ENCODE peak calls at places on chromosomes 13 and 19, in seven cellular contexts. R is BJ, O is IMR-90, N is AG10803, Q is cardiac fibroblast, S is colonic mucosa, U is neural progenitor cell. B is an unnamed sample.

GRCh38 chr13:111341886-111342285 is 21.4 kb downstream of the TEX29 start:
- DNase-seq in R (no peak), O (no peak), N (no peak), Q (no peak), S (no peak), U (no peak), B (no peak)

GRCh38 chr13:68047889-68048288 is 817.8 kb upstream of the PCDH9 start:
- DNase-seq in R (no peak), O (no peak), N (no peak), Q (no peak), S (no peak), U (peak), B (no peak)

GRCh38 chr19:2578391-2578826 is 102.5 kb downstream of the GADD45B start:
- DNase-seq in R (no peak), O (peak), N (peak), Q (peak), S (peak), U (peak), B (no peak)

GRCh38 chr13:80921971-80922370 is 581.0 kb upstream of the SPRY2 start:
- DNase-seq in R (no peak), O (no peak), N (no peak), Q (no peak), S (no peak), U (no peak), B (no peak)

GRCh38 chr13:67549331-67549730 is 319.2 kb upstream of the PCDH9 start:
- DNase-seq in R (no peak), O (peak), N (peak), Q (peak), S (no peak), U (no peak), B (no peak)

GRCh38 chr19:33358408-33358807 is 15.1 kb upstream of the CEBPG start:
- DNase-seq in R (no peak), O (no peak), N (no peak), Q (no peak), S (no peak), U (no peak), B (no peak)

GRCh38 chr13:44191504-44192171 is 182.0 kb upstream of the SERP2 start:
- DNase-seq in R (peak), O (peak), N (peak), Q (peak), S (peak), U (peak), B (no peak)

GRCh38 chr13:99386911-99387788 is 80.0 kb upstream of the GPR183 start:
- DNase-seq in R (no peak), O (no peak), N (no peak), Q (peak), S (peak), U (peak), B (no peak)

GRCh38 chr19:55208880-55209429 is 346 bp downstream of the PTPRH start:
- DNase-seq in R (no peak), O (no peak), N (no peak), Q (no peak), S (no peak), U (no peak), B (no peak)

GRCh38 chr19:21202865-21203494 is 61.1 kb downstream of the ZNF431 start:
- DNase-seq in R (no peak), O (peak), N (peak), Q (peak), S (no peak), U (peak), B (no peak)

GRCh38 chr19:38734426-38735256 is 9.6 kb downstream of the CAPN12 start:
- DNase-seq in R (no peak), O (no peak), N (peak), Q (no peak), S (peak), U (peak), B (peak)

GRCh38 chr13:30998548-30999140 is 66.2 kb downstream of the TEX26 start:
- DNase-seq in R (no peak), O (peak), N (peak), Q (peak), S (no peak), U (peak), B (no peak)

GRCh38 chr19:2016041-2016807 is 710 bp upstream of the BTBD2 start:
- DNase-seq in R (peak), O (peak), N (peak), Q (peak), S (peak), U (peak), B (peak)

GRCh38 chr19:13033819-13034611 is 38.7 kb downstream of the NFIX start:
- DNase-seq in R (no peak), O (peak), N (peak), Q (peak), S (peak), U (peak), B (no peak)

GRCh38 chr13:49357694-49358093 is 86.2 kb downstream of the CAB39L start:
- DNase-seq in R (peak), O (peak), N (peak), Q (peak), S (no peak), U (no peak), B (no peak)

GRCh38 chr19:35266904-35267817 is 1.6 kb upstream of the USF2 start:
- DNase-seq in R (no peak), O (peak), N (peak), Q (peak), S (peak), U (peak), B (no peak)

GRCh38 chr19:43784251-43784980 is 3.6 kb upstream of the KCNN4 start:
- DNase-seq in R (no peak), O (peak), N (peak), Q (peak), S (peak), U (no peak), B (peak)

GRCh38 chr13:112057736-112058518 is 9.0 kb upstream of the SOX1 start:
- DNase-seq in R (no peak), O (no peak), N (no peak), Q (no peak), S (no peak), U (peak), B (no peak)

GRCh38 chr13:83943530-83944279 is 61.4 kb upstream of the SLITRK1 start:
- DNase-seq in R (no peak), O (no peak), N (no peak), Q (no peak), S (no peak), U (peak), B (no peak)

GRCh38 chr13:72686766-72687165 is 40.7 kb downstream of the MZT1 start:
- DNase-seq in R (no peak), O (no peak), N (no peak), Q (peak), S (no peak), U (no peak), B (no peak)

GRCh38 chr13:32545083-32545482 is 6.5 kb upstream of the N4BP2L2 start:
- DNase-seq in R (no peak), O (no peak), N (no peak), Q (no peak), S (no peak), U (no peak), B (no peak)

GRCh38 chr13:85367887-85368286 is 431.3 kb downstream of the SLITRK6 start:
- DNase-seq in R (no peak), O (peak), N (no peak), Q (peak), S (no peak), U (no peak), B (no peak)

GRCh38 chr13:62837895-62838294 is 1422.2 kb upstream of the PCDH20 start:
- DNase-seq in R (no peak), O (peak), N (no peak), Q (no peak), S (no peak), U (no peak), B (no peak)

GRCh38 chr13:36129539-36129938 is 1.6 kb downstream of the DCLK1 start:
- DNase-seq in R (no peak), O (no peak), N (no peak), Q (no peak), S (no peak), U (no peak), B (no peak)

GRCh38 chr13:40539954-40540706 is 126.3 kb downstream of the FOXO1 start:
- DNase-seq in R (peak), O (peak), N (peak), Q (peak), S (no peak), U (peak), B (no peak)

GRCh38 chr19:17687857-17688784 is at the start of gene UNC13A:
- DNase-seq in R (no peak), O (peak), N (no peak), Q (peak), S (peak), U (peak), B (no peak)

DNA sequence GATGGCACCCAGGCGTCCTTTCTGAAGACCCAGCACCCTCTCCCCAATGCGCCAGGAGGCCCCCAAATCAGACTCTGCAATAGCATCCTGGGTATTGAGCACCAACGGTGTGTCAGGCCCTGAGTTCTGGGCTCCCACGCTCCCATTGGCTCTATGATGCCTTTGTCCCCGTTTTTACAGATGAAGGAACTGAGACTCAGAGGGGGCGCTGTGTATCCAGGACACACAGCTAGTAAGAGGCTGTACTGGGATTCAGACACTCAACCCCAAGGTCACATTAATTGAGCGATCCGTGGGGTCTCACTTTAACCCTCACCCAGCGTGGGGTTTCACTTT is 42.5 kb downstream of the CYP4F22 start:
- DNase-seq in R (no peak), O (no peak), N (no peak), Q (no peak), S (no peak), U (no peak), B (no peak)
- H3K4me3 ChIP-seq in R (no peak), O (no peak), N (peak), Q (peak), S (peak), U (no peak), B (peak)

GRCh38 chr19:58544591-58545285 is 874 bp downstream of the TRIM28 start:
- DNase-seq in R (no peak), O (peak), N (peak), Q (peak), S (peak), U (peak), B (no peak)

GRCh38 chr19:58545286-58546068 is 1.6 kb downstream of the TRIM28 start:
- DNase-seq in R (no peak), O (no peak), N (no peak), Q (no peak), S (no peak), U (peak), B (no peak)

GRCh38 chr19:58547323-58548312 is 3.8 kb downstream of the TRIM28 start:
- DNase-seq in R (no peak), O (no peak), N (no peak), Q (no peak), S (no peak), U (no peak), B (no peak)

GRCh38 chr19:58546131-58546530 is 2.3 kb downstream of the TRIM28 start:
- DNase-seq in R (no peak), O (no peak), N (no peak), Q (no peak), S (no peak), U (no peak), B (no peak)

DNA sequence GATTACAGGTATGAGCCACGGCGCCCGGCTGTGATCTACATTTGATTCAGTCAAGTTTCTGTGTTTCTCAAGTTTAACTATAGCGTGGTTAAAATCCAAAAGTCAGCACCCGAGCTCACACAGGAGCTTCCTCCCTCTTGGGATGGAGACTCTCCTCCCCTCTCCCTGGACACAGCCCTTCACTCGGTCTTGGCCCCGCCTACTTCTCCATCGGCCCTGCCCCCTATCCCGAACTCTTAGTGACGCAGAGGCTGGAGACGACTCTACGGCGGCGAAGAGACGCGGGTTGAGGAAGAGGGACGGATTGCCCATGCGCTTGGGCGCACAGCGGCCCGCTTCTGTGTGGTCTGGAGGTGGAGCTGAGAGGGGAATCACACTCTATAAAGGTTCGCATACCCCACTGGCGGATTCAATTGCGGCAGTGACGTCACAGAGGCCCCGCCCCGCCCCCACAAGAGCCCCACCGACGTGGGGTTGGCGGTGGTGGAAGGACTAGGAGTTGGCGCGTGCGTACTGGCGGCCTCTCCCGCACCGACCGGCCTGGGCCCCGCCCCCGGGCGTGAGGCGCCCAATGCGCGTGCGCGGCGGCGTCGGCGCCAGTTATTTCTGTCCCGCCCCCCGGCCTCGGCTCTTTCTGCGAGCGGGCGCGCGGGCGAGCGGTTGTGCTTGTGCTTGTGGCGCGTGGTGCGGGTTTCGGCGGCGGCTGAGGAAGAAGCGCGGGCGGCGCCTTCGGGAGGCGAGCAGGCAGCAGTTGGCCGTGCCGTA is at the start of gene TRIM28:
- DNase-seq in R (peak), O (peak), N (peak), Q (peak), S (peak), U (peak), B (peak)
- TF ChIP-seq CTCF in R (no peak), O (no peak), N (no peak), Q (no peak), S (no peak), U (no peak), B (no peak)

GRCh38 chr19:46602392-46603194 is 1.5 kb downstream of the CALM3 start:
- DNase-seq in R (no peak), O (no peak), N (no peak), Q (no peak), S (no peak), U (no peak), B (no peak)

GRCh38 chr19:46605356-46605821 is 4.3 kb downstream of the CALM3 start:
- DNase-seq in R (no peak), O (no peak), N (no peak), Q (no peak), S (no peak), U (no peak), B (no peak)

GRCh38 chr19:46603195-46603637 is 2.1 kb downstream of the CALM3 start:
- DNase-seq in R (no peak), O (no peak), N (no peak), Q (no peak), S (peak), U (no peak), B (no peak)

GRCh38 chr19:46604781-46605355 is 3.7 kb downstream of the CALM3 start:
- DNase-seq in R (no peak), O (no peak), N (no peak), Q (no peak), S (no peak), U (no peak), B (no peak)

GRCh38 chr19:46603752-46604241 is 2.7 kb downstream of the CALM3 start:
- DNase-seq in R (no peak), O (no peak), N (no peak), Q (no peak), S (no peak), U (no peak), B (no peak)
- H3K4me3 ChIP-seq in R (peak), O (no peak), N (peak), Q (no peak), S (no peak), U (no peak), B (no peak)

GRCh38 chr13:93996471-93996870 is 483.0 kb downstream of the DCT start:
- DNase-seq in R (no peak), O (no peak), N (no peak), Q (no peak), S (no peak), U (no peak), B (no peak)
- TF ChIP-seq CTCF in R (no peak), O (no peak), N (no peak), Q (no peak), S (no peak), U (no peak), B (no peak)